ENCODE peak calls at places on chromosomes 7 and 10, in eight cellular contexts. P is heart left ventricle, L is transverse colon, V is mammary epithelial cell, O is colonic mucosa, W is MM.1S, B is tibial nerve, T is adrenal gland. N is an unnamed sample. For H3K36me3, the result is how much of the 10 kb centered on the place peaks cover.

GRCh38 chr7:15326044-15326644 is 235.7 kb downstream of the AGMO start:
- DNase-seq in L (no peak), P (no peak), O (no peak), W (peak), V (no peak), B (no peak), T (no peak), N (no peak)

GRCh38 chr10:18608581-18608980 is 42.8 kb downstream of the NSUN6 start:
- DNase-seq in T (no peak), O (no peak), W (no peak), B (no peak), V (peak), P (no peak), L (no peak), N (no peak)

GRCh38 chr10:7260412-7260900 is 150.4 kb downstream of the SFMBT2 start:
- DNase-seq in W (peak), T (peak), O (peak), L (peak), B (peak), P (peak), V (peak), N (peak)

GRCh38 chr7:132004528-132004927 is 448.1 kb upstream of the PODXL start:
- DNase-seq in O (no peak), V (peak), W (no peak), T (no peak), L (no peak), P (no peak), B (no peak), N (no peak)

GRCh38 chr10:35219906-35220890 is 93.6 kb downstream of the CREM start:
- DNase-seq in O (no peak), V (no peak), L (no peak), T (no peak), P (no peak), W (no peak), B (no peak), N (no peak)

GRCh38 chr10:118809821-118810220 is 55.1 kb upstream of the CACUL1 start:
- DNase-seq in L (no peak), O (no peak), T (no peak), P (no peak), W (no peak), V (no peak), B (no peak), N (no peak)

GRCh38 chr10:126262971-126263370 is 125.3 kb downstream of the ADAM12 start:
- DNase-seq in P (no peak), W (no peak), L (no peak), O (no peak), V (no peak), B (no peak), T (no peak), N (no peak)

GRCh38 chr7:154907651-154908620 is 95.0 kb downstream of the PAXIP1 start:
- DNase-seq in O (no peak), P (no peak), B (no peak), T (no peak), W (no peak), L (no peak), V (no peak), N (no peak)

GRCh38 chr7:122301858-122302745 is 2.4 kb downstream of the FEZF1 start:
- DNase-seq in T (no peak), L (no peak), B (no peak), V (no peak), O (no peak), W (no peak), P (no peak), N (no peak)

GRCh38 chr7:117871778-117872538 is 1.3 kb downstream of the CTTNBP2 start:
- DNase-seq in V (no peak), B (peak), W (no peak), P (peak), L (no peak), T (no peak), O (peak), N (no peak)

GRCh38 chr10:100986952-100987684 is at the start of the genes MRPL43 and TWNK:
- DNase-seq in T (peak), W (peak), O (peak), B (peak), L (peak), V (peak), P (peak), N (peak)

GRCh38 chr7:133475655-133476054 is 222.8 kb downstream of the EXOC4 start:
- DNase-seq in L (no peak), B (no peak), O (no peak), P (no peak), W (no peak), V (no peak), T (no peak), N (no peak)

GRCh38 chr10:3563298-3563697 is 221.7 kb downstream of the KLF6 start:
- DNase-seq in V (no peak), W (no peak), O (no peak), L (no peak), B (no peak), T (no peak), P (no peak), N (no peak)

GRCh38 chr7:29278362-29279070 is 83.9 kb downstream of the CHN2 start:
- DNase-seq in B (no peak), W (no peak), L (no peak), P (no peak), V (no peak), O (no peak), T (no peak), N (no peak)

GRCh38 chr7:111705807-111706206 is 143.5 kb upstream of the IMMP2L start:
- DNase-seq in O (no peak), W (no peak), P (no peak), L (no peak), V (no peak), B (no peak), T (no peak), N (no peak)

GRCh38 chr7:50379082-50379481 is 71.1 kb downstream of the FIGNL1 start:
- DNase-seq in V (peak), W (no peak), P (no peak), L (no peak), O (no peak), B (no peak), T (no peak), N (no peak)

GRCh38 chr7:142321391-142321790 is 63.5 kb upstream of the PRSS58 start:
- DNase-seq in L (no peak), O (no peak), W (no peak), T (no peak), B (no peak), V (no peak), P (no peak), N (no peak)

GRCh38 chr7:103990991-103991390 is 1.5 kb upstream of the RELN start:
- DNase-seq in P (no peak), W (no peak), O (no peak), V (no peak), B (no peak), L (no peak), T (no peak), N (no peak)

GRCh38 chr7:2006921-2007381 is 225.8 kb downstream of the MAD1L1 start:
- DNase-seq in P (peak), B (no peak), V (no peak), O (no peak), T (peak), L (peak), W (no peak), N (no peak)

GRCh38 chr10:4474829-4475228 is 351.2 kb upstream of the AKR1E2 start:
- DNase-seq in T (no peak), L (no peak), P (no peak), B (no peak), O (no peak), W (no peak), V (peak), N (no peak)

GRCh38 chr7:2680792-2681490 is 7.1 kb upstream of the AMZ1 start:
- DNase-seq in L (peak), P (peak), T (peak), O (peak), V (peak), W (peak), B (peak), N (peak)

GRCh38 chr7:134660242-134660785 is 13.7 kb downstream of the BPGM start:
- DNase-seq in V (no peak), W (no peak), B (no peak), L (no peak), T (no peak), P (no peak), O (no peak), N (no peak)

GRCh38 chr10:62626817-62627216 is 177.7 kb upstream of the ADO start:
- DNase-seq in P (no peak), B (no peak), O (no peak), L (no peak), T (no peak), W (no peak), V (peak), N (no peak)

GRCh38 chr10:92184977-92185376 is 105.9 kb downstream of the CPEB3 start:
- DNase-seq in W (no peak), O (no peak), B (no peak), T (no peak), P (no peak), V (no peak), L (no peak), N (no peak)

GRCh38 chr10:91879514-91880170 is 29.6 kb downstream of the FGFBP3 start:
- DNase-seq in W (no peak), O (no peak), B (no peak), T (no peak), V (no peak), L (no peak), P (no peak), N (no peak)

GRCh38 chr7:40489844-40490602 is 355.2 kb downstream of the SUGCT start:
- DNase-seq in T (no peak), W (peak), O (no peak), B (no peak), P (no peak), L (no peak), V (no peak), N (no peak)

GRCh38 chr10:132521041-132521465 is 16.5 kb upstream of the INPP5A start:
- DNase-seq in T (peak), V (no peak), L (peak), W (no peak), O (no peak), B (no peak), P (peak), N (no peak)

GRCh38 chr7:116528008-116528789 is 3.4 kb downstream of the CAV1 start:
- DNase-seq in P (peak), T (peak), V (peak), B (peak), O (peak), W (peak), L (peak), N (peak)

GRCh38 chr7:91355680-91356435 is 91.6 kb downstream of the FZD1 start:
- DNase-seq in P (no peak), L (no peak), T (no peak), O (no peak), V (no peak), W (no peak), B (no peak), N (no peak)

GRCh38 chr10:126913316-126913715 is 8.1 kb downstream of the DOCK1 start:
- DNase-seq in B (no peak), L (no peak), T (no peak), P (no peak), O (no peak), W (no peak), V (no peak), N (no peak)

GRCh38 chr10:71726673-71727428 is 7.3 kb upstream of the C10orf105 start:
- DNase-seq in B (no peak), O (peak), P (no peak), T (no peak), L (peak), W (peak), V (no peak), N (no peak)

GRCh38 chr10:84943541-84943940 is 615.2 kb downstream of the CCSER2 start:
- DNase-seq in L (no peak), P (no peak), W (no peak), O (no peak), T (no peak), B (no peak), V (no peak), N (no peak)

GRCh38 chr10:33643042-33643441 is 308.6 kb upstream of the NRP1 start:
- DNase-seq in P (no peak), L (no peak), B (no peak), W (no peak), T (no peak), V (peak), O (no peak), N (no peak)

GRCh38 chr10:132185601-132186487 is 904 bp upstream of the DPYSL4 start:
- DNase-seq in P (peak), B (no peak), L (peak), T (peak), W (no peak), O (peak), V (peak), N (no peak)

GRCh38 chr7:38463277-38464224 is 167.6 kb downstream of the AMPH start:
- DNase-seq in P (peak), V (peak), T (no peak), L (peak), B (peak), W (peak), O (peak), N (no peak)

GRCh38 chr10:34814228-34815173 is 595 bp downstream of the PARD3 start:
- DNase-seq in L (peak), O (peak), V (peak), B (no peak), P (peak), W (peak), T (peak), N (no peak)

GRCh38 chr10:69847883-69848282 is 46.2 kb downstream of the COL13A1 start:
- DNase-seq in L (no peak), T (no peak), W (no peak), V (no peak), B (no peak), P (no peak), O (no peak), N (no peak)

GRCh38 chr10:109898666-109899577 is 24.4 kb downstream of the XPNPEP1 start:
- DNase-seq in B (peak), V (no peak), P (peak), O (no peak), T (peak), W (no peak), L (no peak), N (no peak)

GRCh38 chr7:155911471-155912105 is 99.3 kb upstream of the SHH start:
- DNase-seq in V (no peak), P (no peak), B (no peak), O (no peak), T (no peak), L (no peak), W (no peak), N (no peak)

GRCh38 chr7:99576251-99576650 is 17.8 kb downstream of the ZNF655 start:
- DNase-seq in B (no peak), O (no peak), P (no peak), T (no peak), V (no peak), W (no peak), L (no peak), N (no peak)

GRCh38 chr7:99571768-99572167 is 13.3 kb downstream of the ZNF655 start:
- DNase-seq in L (no peak), V (no peak), O (no peak), W (no peak), T (no peak), P (no peak), B (no peak), N (no peak)

GRCh38 chr7:99573257-99573656 is 14.8 kb downstream of the ZNF655 start:
- DNase-seq in P (no peak), B (no peak), T (no peak), L (no peak), W (no peak), O (no peak), V (no peak), N (no peak)
- H3K36me3 ChIP-seq in P (half or more), B (under half), T (under half), L (under half), W (under half), O (under half), V (under half), N (under half)

DNA sequence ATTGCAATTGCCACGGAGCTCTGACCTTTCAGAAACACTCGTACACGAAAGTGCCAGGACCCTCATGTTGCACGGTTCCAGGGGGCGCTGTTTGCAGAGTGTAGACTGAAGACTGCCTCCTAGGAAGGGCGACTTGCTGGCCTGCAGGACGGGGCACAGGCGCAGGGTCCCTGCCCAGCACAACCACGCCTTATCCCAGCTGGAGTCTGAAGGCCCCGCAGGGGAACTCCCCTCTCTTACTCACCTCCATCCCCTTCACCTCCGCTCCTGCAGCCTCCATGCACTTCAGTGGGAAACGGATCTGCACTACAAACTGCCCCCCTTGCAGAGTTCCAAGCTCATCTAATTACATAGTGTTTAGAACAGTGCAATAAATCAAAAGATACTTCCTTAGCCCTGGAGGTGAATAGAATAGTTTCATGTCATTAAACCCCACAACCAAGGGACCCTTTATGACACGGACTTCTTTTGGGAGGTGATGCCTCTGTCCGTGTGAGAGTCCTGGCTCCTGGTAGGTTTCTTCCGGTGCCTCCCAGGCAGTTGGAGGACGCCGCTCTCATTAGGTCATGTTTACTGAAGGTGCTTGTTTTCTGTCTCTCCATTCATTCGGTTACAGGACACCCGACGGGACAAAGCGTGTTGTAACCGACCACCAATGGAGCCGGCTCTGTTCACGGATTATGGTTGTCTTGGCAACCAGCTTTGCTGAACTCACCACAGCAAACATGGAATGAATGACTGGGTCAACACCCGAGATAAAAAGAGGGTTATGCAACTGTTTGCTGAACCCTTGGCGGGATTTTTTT is 262.2 kb downstream of the BAMBI start:
- DNase-seq in L (peak), B (peak), P (peak), O (peak), V (no peak), W (no peak), T (peak), N (peak)
- TF ChIP-seq CTCF in L (no peak), B (no peak), P (no peak), O (no peak), V (no peak), W (no peak), T (no peak), N (no peak)

GRCh38 chr7:33726582-33726981 is 178.8 kb upstream of the BMPER start:
- DNase-seq in L (no peak), P (no peak), V (no peak), T (no peak), W (no peak), O (no peak), B (no peak), N (no peak)
- H3K36me3 ChIP-seq in L (under half), P (under half), V (under half), T (under half), W (under half), O (under half), B (under half), N (under half)

GRCh38 chr7:55423277-55423711 is 58.2 kb downstream of the LANCL2 start:
- DNase-seq in L (no peak), P (no peak), T (no peak), W (no peak), V (no peak), B (no peak), O (no peak), N (no peak)
- TF ChIP-seq CTCF in L (no peak), P (no peak), T (no peak), W (no peak), V (peak), B (no peak), O (no peak), N (no peak)

GRCh38 chr7:157605638-157606037 is 268.8 kb downstream of the DNAJB6 start:
- DNase-seq in T (no peak), W (no peak), L (no peak), O (no peak), V (no peak), P (no peak), B (no peak), N (no peak)
- H3K36me3 ChIP-seq in T (under half), W (under half), L (under half), O (under half), V (under half), P (under half), B (under half), N (under half)

DNA sequence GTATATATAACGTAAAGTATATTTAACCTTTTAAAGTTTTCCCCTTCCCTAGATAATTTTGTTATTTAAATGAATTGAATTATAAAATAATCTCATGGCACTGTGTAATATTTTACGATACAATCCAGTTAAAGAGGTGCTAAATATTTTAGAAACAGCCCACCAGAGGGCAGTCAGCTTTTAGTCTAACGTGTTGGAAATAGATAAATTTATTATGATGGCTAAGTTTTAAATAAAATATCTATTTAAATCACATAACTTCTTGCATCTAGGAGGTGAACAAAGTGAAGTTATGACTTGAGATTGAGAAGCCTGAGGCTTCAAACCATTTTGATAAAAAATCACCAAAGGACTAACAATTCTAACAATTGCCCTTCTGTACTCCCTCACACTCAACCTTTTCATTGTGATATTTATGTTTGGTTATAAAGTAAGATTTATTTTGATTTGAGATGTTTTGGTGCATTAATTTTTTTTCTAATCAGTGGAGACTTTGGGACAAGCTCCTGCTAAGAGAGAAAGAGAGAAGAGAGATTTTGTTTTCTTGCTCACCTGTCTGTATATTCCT is 171.5 kb upstream of the SP4 start:
- DNase-seq in P (no peak), V (peak), B (peak), T (no peak), L (no peak), W (peak), O (peak), N (no peak)
- TF ChIP-seq CTCF in P (peak), V (peak), B (no peak), T (peak), L (peak), W (peak), O (peak), N (peak)

N was measured in lung.